ENCODE peak calls at places on chromosomes 13 and 19, in eight cellular contexts. I is SK-N-SH; W is anterior cingulate cortex; F is substantia nigra; A is effector memory CD4-positive, alpha-beta T cell; C is NCI-H2081; S is amygdala; H is activated CD8-positive, alpha-beta memory T cell treated with anti-CD3 and anti-CD28 coated beads for 1 hour. R is an unnamed sample.

GRCh38 chr19:35978832-35979365 is 16.1 kb upstream of the SDHAF1 start:
- DNase-seq in S (no peak), W (no peak), C (no peak), A (no peak), I (no peak), H (no peak), F (no peak), R (no peak)

GRCh38 chr13:48710160-48710559 is 56.4 kb downstream of the CYSLTR2 start:
- DNase-seq in I (no peak), A (no peak), F (no peak), S (no peak), W (no peak), C (no peak), H (no peak), R (no peak)

GRCh38 chr19:19548915-19549537 is 11.0 kb downstream of the CILP2 start:
- DNase-seq in W (no peak), C (no peak), I (no peak), A (no peak), F (no peak), S (no peak), H (no peak), R (no peak)

GRCh38 chr19:17504030-17504429 is 7.4 kb upstream of the PGLS start:
- DNase-seq in S (no peak), H (no peak), C (no peak), A (no peak), F (no peak), I (no peak), W (no peak), R (no peak)

GRCh38 chr13:90839061-90839460 is 508.4 kb upstream of the MIR17HG start:
- DNase-seq in S (no peak), I (no peak), C (no peak), A (no peak), W (no peak), H (no peak), F (no peak), R (no peak)

GRCh38 chr19:1003283-1003682 is 3.1 kb downstream of the GRIN3B start:
- DNase-seq in I (peak), W (no peak), A (no peak), S (no peak), H (no peak), C (no peak), F (no peak), R (no peak)

GRCh38 chr19:48779636-48780035 is 24.3 kb downstream of the FGF21 start:
- DNase-seq in H (no peak), A (no peak), S (no peak), W (no peak), C (no peak), I (no peak), F (no peak), R (no peak)

GRCh38 chr19:6209680-6210079 is 70.1 kb downstream of the MLLT1 start:
- DNase-seq in I (no peak), C (no peak), A (no peak), F (no peak), H (no peak), W (no peak), S (no peak), R (no peak)

GRCh38 chr19:39212377-39212742 is 8.3 kb upstream of the SYCN start:
- DNase-seq in H (peak), I (peak), A (peak), C (peak), W (no peak), S (no peak), F (no peak), R (peak)

GRCh38 chr13:36518707-36519106 is 86.4 kb downstream of the CCNA1 start:
- DNase-seq in C (no peak), I (no peak), F (no peak), S (no peak), H (no peak), A (no peak), W (no peak), R (no peak)

GRCh38 chr19:18397242-18398202 is at the start of gene LRRC25:
- DNase-seq in W (no peak), C (no peak), A (no peak), H (no peak), S (no peak), F (no peak), I (peak), R (no peak)

GRCh38 chr13:20911037-20911436 is 8.5 kb upstream of the XPO4 start:
- DNase-seq in H (no peak), C (no peak), I (no peak), F (no peak), A (no peak), S (no peak), W (no peak), R (no peak)

GRCh38 chr19:41997121-41997850 is 3.3 kb upstream of the ATP1A3 start:
- DNase-seq in W (no peak), H (no peak), C (no peak), A (no peak), S (no peak), I (peak), F (peak), R (peak)

GRCh38 chr13:20424559-20424852 is 101.2 kb downstream of the CRYL1 start:
- DNase-seq in F (no peak), S (no peak), C (no peak), H (no peak), A (no peak), I (no peak), W (no peak), R (no peak)

GRCh38 chr13:25378528-25378927 is 6.8 kb downstream of the ATP8A2 start:
- DNase-seq in C (no peak), H (no peak), S (peak), F (no peak), W (no peak), I (no peak), A (no peak), R (peak)

GRCh38 chr13:112815871-112816270 is 126.0 kb downstream of the ATP11A start:
- DNase-seq in C (no peak), W (no peak), A (no peak), F (no peak), I (no peak), H (no peak), S (no peak), R (no peak)

GRCh38 chr19:5961969-5962945 is 15.7 kb downstream of the RANBP3 start:
- DNase-seq in F (peak), W (no peak), H (peak), I (no peak), A (peak), C (peak), S (no peak), R (no peak)

GRCh38 chr13:32320528-32320927 is 5.2 kb downstream of the BRCA2 start:
- DNase-seq in A (no peak), F (no peak), H (no peak), W (no peak), S (no peak), I (no peak), C (no peak), R (no peak)

GRCh38 chr19:38044267-38045111 is 137.5 kb downstream of the SIPA1L3 start:
- DNase-seq in C (no peak), A (no peak), I (no peak), H (no peak), F (no peak), S (no peak), W (no peak), R (no peak)

GRCh38 chr19:984165-984967 is at the start of gene WDR18:
- DNase-seq in I (peak), W (peak), S (peak), A (peak), F (peak), C (peak), H (peak), R (peak)